ENCODE peak calls at places on chromosomes 6 and 20, in nine cellular contexts. One of them, this sample, is unnamed.

GRCh38 chr6:136347847-136348246 is 58.2 kb upstream of the BCLAF1 start:
- DNase-seq in T-helper 17 cell: no peak
- DNase-seq in neuronal stem cell: no peak
- DNase-seq in RPMI7951: peak; percentile 32
- DNase-seq in neural crest cell: no peak
- DNase-seq in heart left ventricle: no peak
- DNase-seq in T-helper 9 cell: no peak
- DNase-seq in activated T-cell treated with anti-CD3 and anti-CD28 coated beads, Interleukin-2, amount 50 U/mL, for 48 hours: no peak
- DNase-seq in GM03348: no peak
- DNase-seq in this sample: no peak

GRCh38 chr20:18727032-18727508 is 86.5 kb upstream of the SCP2D1 start:
- DNase-seq in neuronal stem cell: no peak
- DNase-seq in T-helper 9 cell: no peak
- DNase-seq in T-helper 17 cell: no peak
- DNase-seq in activated T-cell treated with anti-CD3 and anti-CD28 coated beads, Interleukin-2, amount 50 U/mL, for 48 hours: no peak
- DNase-seq in GM03348: no peak
- DNase-seq in heart left ventricle: no peak
- DNase-seq in neural crest cell: no peak
- DNase-seq in RPMI7951: no peak
- DNase-seq in this sample: no peak

GRCh38 chr6:33297406-33297955 is 1.3 kb downstream of the RGL2 start:
- DNase-seq in RPMI7951: no peak
- DNase-seq in activated T-cell treated with anti-CD3 and anti-CD28 coated beads, Interleukin-2, amount 50 U/mL, for 48 hours: no peak
- DNase-seq in neural crest cell: no peak
- DNase-seq in GM03348: no peak
- DNase-seq in neuronal stem cell: no peak
- DNase-seq in T-helper 9 cell: no peak
- DNase-seq in heart left ventricle: no peak
- DNase-seq in T-helper 17 cell: no peak
- DNase-seq in this sample: no peak

GRCh38 chr6:17703256-17703694 is 3.5 kb downstream of the NUP153 start:
- DNase-seq in neuronal stem cell: no peak
- DNase-seq in heart left ventricle: peak; percentile 9
- DNase-seq in RPMI7951: peak; percentile 74
- DNase-seq in T-helper 17 cell: no peak
- DNase-seq in activated T-cell treated with anti-CD3 and anti-CD28 coated beads, Interleukin-2, amount 50 U/mL, for 48 hours: no peak
- DNase-seq in GM03348: peak; percentile 71
- DNase-seq in T-helper 9 cell: no peak
- DNase-seq in neural crest cell: no peak
- DNase-seq in this sample: no peak

GRCh38 chr20:33433465-33433864 is 10.1 kb downstream of the SNTA1 start:
- DNase-seq in GM03348: peak; percentile 49
- DNase-seq in activated T-cell treated with anti-CD3 and anti-CD28 coated beads, Interleukin-2, amount 50 U/mL, for 48 hours: no peak
- DNase-seq in RPMI7951: peak; percentile 82
- DNase-seq in heart left ventricle: peak; percentile 76
- DNase-seq in T-helper 9 cell: no peak
- DNase-seq in T-helper 17 cell: no peak
- DNase-seq in neural crest cell: no peak
- DNase-seq in neuronal stem cell: no peak
- DNase-seq in this sample: no peak

GRCh38 chr6:1821188-1822183 is 211.8 kb downstream of the FOXC1 start:
- DNase-seq in RPMI7951: peak; percentile 68
- DNase-seq in activated T-cell treated with anti-CD3 and anti-CD28 coated beads, Interleukin-2, amount 50 U/mL, for 48 hours: no peak
- DNase-seq in neuronal stem cell: no peak
- DNase-seq in heart left ventricle: peak; percentile 30
- DNase-seq in neural crest cell: peak; percentile 23
- DNase-seq in T-helper 17 cell: no peak
- DNase-seq in T-helper 9 cell: no peak
- DNase-seq in GM03348: peak; percentile 72
- DNase-seq in this sample: no peak

GRCh38 chr6:42431877-42432276 is 19.8 kb downstream of the TRERF1 start:
- DNase-seq in activated T-cell treated with anti-CD3 and anti-CD28 coated beads, Interleukin-2, amount 50 U/mL, for 48 hours: no peak
- DNase-seq in heart left ventricle: no peak
- DNase-seq in GM03348: no peak
- DNase-seq in T-helper 17 cell: no peak
- DNase-seq in neuronal stem cell: no peak
- DNase-seq in neural crest cell: no peak
- DNase-seq in T-helper 9 cell: no peak
- DNase-seq in RPMI7951: no peak
- DNase-seq in this sample: no peak

GRCh38 chr6:104118274-104118673 is 741.4 kb downstream of the HACE1 start:
- DNase-seq in neural crest cell: no peak
- DNase-seq in GM03348: peak; percentile 2
- DNase-seq in activated T-cell treated with anti-CD3 and anti-CD28 coated beads, Interleukin-2, amount 50 U/mL, for 48 hours: no peak
- DNase-seq in heart left ventricle: no peak
- DNase-seq in RPMI7951: no peak
- DNase-seq in T-helper 9 cell: no peak
- DNase-seq in T-helper 17 cell: no peak
- DNase-seq in neuronal stem cell: no peak
- DNase-seq in this sample: no peak

GRCh38 chr20:57076951-57077350 is 189.5 kb downstream of the BMP7 start:
- DNase-seq in T-helper 17 cell: no peak
- DNase-seq in neural crest cell: no peak
- DNase-seq in T-helper 9 cell: no peak
- DNase-seq in neuronal stem cell: no peak
- DNase-seq in RPMI7951: peak; percentile 100
- DNase-seq in GM03348: no peak
- DNase-seq in heart left ventricle: no peak
- DNase-seq in activated T-cell treated with anti-CD3 and anti-CD28 coated beads, Interleukin-2, amount 50 U/mL, for 48 hours: no peak
- DNase-seq in this sample: no peak

GRCh38 chr6:132365319-132365907 is 35.9 kb downstream of the MOXD1 start:
- DNase-seq in neural crest cell: no peak
- DNase-seq in RPMI7951: peak; percentile 49
- DNase-seq in T-helper 17 cell: no peak
- DNase-seq in T-helper 9 cell: no peak
- DNase-seq in heart left ventricle: no peak
- DNase-seq in activated T-cell treated with anti-CD3 and anti-CD28 coated beads, Interleukin-2, amount 50 U/mL, for 48 hours: no peak
- DNase-seq in neuronal stem cell: peak; percentile 51
- DNase-seq in GM03348: no peak
- DNase-seq in this sample: no peak

GRCh38 chr6:134714679-134715078 is 235.2 kb downstream of the ALDH8A1 start:
- DNase-seq in neural crest cell: no peak
- DNase-seq in T-helper 9 cell: no peak
- DNase-seq in T-helper 17 cell: no peak
- DNase-seq in GM03348: no peak
- DNase-seq in neuronal stem cell: no peak
- DNase-seq in heart left ventricle: no peak
- DNase-seq in activated T-cell treated with anti-CD3 and anti-CD28 coated beads, Interleukin-2, amount 50 U/mL, for 48 hours: no peak
- DNase-seq in RPMI7951: peak; percentile 89
- DNase-seq in this sample: no peak

GRCh38 chr6:109006818-109007217 is 87.8 kb downstream of the SESN1 start:
- DNase-seq in T-helper 17 cell: no peak
- DNase-seq in activated T-cell treated with anti-CD3 and anti-CD28 coated beads, Interleukin-2, amount 50 U/mL, for 48 hours: no peak
- DNase-seq in RPMI7951: no peak
- DNase-seq in neural crest cell: no peak
- DNase-seq in heart left ventricle: no peak
- DNase-seq in GM03348: no peak
- DNase-seq in T-helper 9 cell: no peak
- DNase-seq in neuronal stem cell: no peak
- DNase-seq in this sample: no peak

GRCh38 chr6:113927001-113927400 is 43.9 kb downstream of the HDAC2 start:
- DNase-seq in GM03348: no peak
- DNase-seq in neuronal stem cell: no peak
- DNase-seq in RPMI7951: no peak
- DNase-seq in activated T-cell treated with anti-CD3 and anti-CD28 coated beads, Interleukin-2, amount 50 U/mL, for 48 hours: no peak
- DNase-seq in heart left ventricle: no peak
- DNase-seq in T-helper 9 cell: no peak
- DNase-seq in T-helper 17 cell: no peak
- DNase-seq in neural crest cell: no peak
- DNase-seq in this sample: no peak

GRCh38 chr20:36591854-36592641 is 13.5 kb upstream of the RAB5IF start:
- DNase-seq in GM03348: peak; percentile 68
- DNase-seq in heart left ventricle: no peak
- DNase-seq in T-helper 9 cell: peak; percentile 37
- DNase-seq in activated T-cell treated with anti-CD3 and anti-CD28 coated beads, Interleukin-2, amount 50 U/mL, for 48 hours: peak; percentile 58
- DNase-seq in neural crest cell: no peak
- DNase-seq in T-helper 17 cell: peak; percentile 28
- DNase-seq in neuronal stem cell: no peak
- DNase-seq in RPMI7951: peak; percentile 68
- DNase-seq in this sample: no peak

GRCh38 chr6:15987569-15987968 is 141.3 kb upstream of the MYLIP start:
- DNase-seq in activated T-cell treated with anti-CD3 and anti-CD28 coated beads, Interleukin-2, amount 50 U/mL, for 48 hours: no peak
- DNase-seq in neural crest cell: peak; percentile 14
- DNase-seq in neuronal stem cell: no peak
- DNase-seq in heart left ventricle: no peak
- DNase-seq in T-helper 9 cell: no peak
- DNase-seq in GM03348: no peak
- DNase-seq in RPMI7951: peak; percentile 68
- DNase-seq in T-helper 17 cell: no peak
- DNase-seq in this sample: no peak

GRCh38 chr6:134004714-134005113 is 47.7 kb downstream of the SLC2A12 start:
- DNase-seq in activated T-cell treated with anti-CD3 and anti-CD28 coated beads, Interleukin-2, amount 50 U/mL, for 48 hours: no peak
- DNase-seq in neuronal stem cell: no peak
- DNase-seq in GM03348: no peak
- DNase-seq in heart left ventricle: no peak
- DNase-seq in RPMI7951: no peak
- DNase-seq in neural crest cell: no peak
- DNase-seq in T-helper 17 cell: no peak
- DNase-seq in T-helper 9 cell: no peak
- DNase-seq in this sample: no peak

GRCh38 chr6:99592900-99593299 is 13.7 kb upstream of the PRDM13 start:
- DNase-seq in RPMI7951: no peak
- DNase-seq in activated T-cell treated with anti-CD3 and anti-CD28 coated beads, Interleukin-2, amount 50 U/mL, for 48 hours: no peak
- DNase-seq in neural crest cell: no peak
- DNase-seq in heart left ventricle: no peak
- DNase-seq in T-helper 9 cell: no peak
- DNase-seq in GM03348: peak; percentile 59
- DNase-seq in neuronal stem cell: no peak
- DNase-seq in T-helper 17 cell: no peak
- DNase-seq in this sample: no peak

GRCh38 chr6:111872521-111873177 is 603 bp downstream of the FYN start:
- DNase-seq in neural crest cell: peak; percentile 37
- DNase-seq in T-helper 9 cell: peak; percentile 62
- DNase-seq in activated T-cell treated with anti-CD3 and anti-CD28 coated beads, Interleukin-2, amount 50 U/mL, for 48 hours: peak; percentile 72
- DNase-seq in heart left ventricle: peak; percentile 43
- DNase-seq in T-helper 17 cell: peak; percentile 51
- DNase-seq in RPMI7951: no peak
- DNase-seq in GM03348: peak; percentile 68
- DNase-seq in neuronal stem cell: peak; percentile 49
- DNase-seq in this sample: peak; percentile 57

GRCh38 chr6:160088069-160088773 is 33.4 kb upstream of the SLC22A1 start:
- DNase-seq in T-helper 9 cell: no peak
- DNase-seq in neuronal stem cell: peak; percentile 23
- DNase-seq in heart left ventricle: peak; percentile 44
- DNase-seq in T-helper 17 cell: no peak
- DNase-seq in RPMI7951: peak; percentile 67
- DNase-seq in GM03348: peak; percentile 95
- DNase-seq in activated T-cell treated with anti-CD3 and anti-CD28 coated beads, Interleukin-2, amount 50 U/mL, for 48 hours: no peak
- DNase-seq in neural crest cell: peak; percentile 46
- DNase-seq in this sample: no peak

GRCh38 chr6:43964659-43965570 is 162.3 kb downstream of the MRPL14 start:
- DNase-seq in neuronal stem cell: no peak
- DNase-seq in heart left ventricle: peak; percentile 4
- DNase-seq in T-helper 9 cell: no peak
- DNase-seq in neural crest cell: no peak
- DNase-seq in RPMI7951: no peak
- DNase-seq in GM03348: no peak
- DNase-seq in activated T-cell treated with anti-CD3 and anti-CD28 coated beads, Interleukin-2, amount 50 U/mL, for 48 hours: peak; percentile 8
- DNase-seq in T-helper 17 cell: no peak
- DNase-seq in this sample: no peak

GRCh38 chr6:147384029-147384428 is 124.5 kb upstream of the SAMD5 start:
- DNase-seq in T-helper 9 cell: no peak
- DNase-seq in RPMI7951: no peak
- DNase-seq in activated T-cell treated with anti-CD3 and anti-CD28 coated beads, Interleukin-2, amount 50 U/mL, for 48 hours: no peak
- DNase-seq in heart left ventricle: no peak
- DNase-seq in neuronal stem cell: no peak
- DNase-seq in neural crest cell: no peak
- DNase-seq in GM03348: no peak
- DNase-seq in T-helper 17 cell: no peak
- DNase-seq in this sample: no peak

GRCh38 chr6:29649701-29650673 is 6.9 kb upstream of the MOG start:
- DNase-seq in neuronal stem cell: peak; percentile 98
- DNase-seq in T-helper 17 cell: peak; percentile 96
- DNase-seq in heart left ventricle: peak; percentile 98
- DNase-seq in T-helper 9 cell: peak; percentile 99
- DNase-seq in activated T-cell treated with anti-CD3 and anti-CD28 coated beads, Interleukin-2, amount 50 U/mL, for 48 hours: peak; percentile 97
- DNase-seq in neural crest cell: peak; percentile 99
- DNase-seq in GM03348: peak; percentile 96
- DNase-seq in RPMI7951: peak; percentile 93
- DNase-seq in this sample: peak; percentile 97

GRCh38 chr6:21504790-21505189 is 88.8 kb upstream of the SOX4 start:
- DNase-seq in heart left ventricle: no peak
- DNase-seq in neuronal stem cell: no peak
- DNase-seq in GM03348: no peak
- DNase-seq in T-helper 17 cell: no peak
- DNase-seq in activated T-cell treated with anti-CD3 and anti-CD28 coated beads, Interleukin-2, amount 50 U/mL, for 48 hours: no peak
- DNase-seq in RPMI7951: no peak
- DNase-seq in neural crest cell: no peak
- DNase-seq in T-helper 9 cell: no peak
- DNase-seq in this sample: no peak

GRCh38 chr6:79040083-79040482 is 38.0 kb downstream of the PHIP start:
- DNase-seq in heart left ventricle: no peak
- DNase-seq in T-helper 17 cell: no peak
- DNase-seq in activated T-cell treated with anti-CD3 and anti-CD28 coated beads, Interleukin-2, amount 50 U/mL, for 48 hours: no peak
- DNase-seq in neural crest cell: no peak
- DNase-seq in RPMI7951: no peak
- DNase-seq in T-helper 9 cell: no peak
- DNase-seq in GM03348: no peak
- DNase-seq in neuronal stem cell: no peak
- DNase-seq in this sample: no peak

GRCh38 chr6:7769702-7770101 is 43.8 kb downstream of the BMP6 start:
- DNase-seq in RPMI7951: peak; percentile 3
- DNase-seq in activated T-cell treated with anti-CD3 and anti-CD28 coated beads, Interleukin-2, amount 50 U/mL, for 48 hours: no peak
- DNase-seq in T-helper 9 cell: no peak
- DNase-seq in heart left ventricle: no peak
- DNase-seq in GM03348: peak; percentile 38
- DNase-seq in T-helper 17 cell: no peak
- DNase-seq in neural crest cell: no peak
- DNase-seq in neuronal stem cell: no peak
- DNase-seq in this sample: no peak

GRCh38 chr6:74585779-74586178 is 620.1 kb downstream of the COL12A1 start:
- DNase-seq in neuronal stem cell: no peak
- DNase-seq in heart left ventricle: no peak
- DNase-seq in GM03348: no peak
- DNase-seq in T-helper 17 cell: no peak
- DNase-seq in activated T-cell treated with anti-CD3 and anti-CD28 coated beads, Interleukin-2, amount 50 U/mL, for 48 hours: no peak
- DNase-seq in neural crest cell: no peak
- DNase-seq in T-helper 9 cell: no peak
- DNase-seq in RPMI7951: peak; percentile 41
- DNase-seq in this sample: no peak

GRCh38 chr20:63136296-63136695 is 79.6 kb downstream of the YTHDF1 start:
- DNase-seq in T-helper 9 cell: no peak
- DNase-seq in RPMI7951: no peak
- DNase-seq in neural crest cell: no peak
- DNase-seq in neuronal stem cell: no peak
- DNase-seq in GM03348: no peak
- DNase-seq in activated T-cell treated with anti-CD3 and anti-CD28 coated beads, Interleukin-2, amount 50 U/mL, for 48 hours: no peak
- DNase-seq in T-helper 17 cell: no peak
- DNase-seq in heart left ventricle: no peak
- DNase-seq in this sample: no peak

GRCh38 chr20:47727170-47727880 is 58.0 kb downstream of the SULF2 start:
- DNase-seq in T-helper 9 cell: peak; percentile 49
- DNase-seq in GM03348: no peak
- DNase-seq in activated T-cell treated with anti-CD3 and anti-CD28 coated beads, Interleukin-2, amount 50 U/mL, for 48 hours: peak; percentile 81
- DNase-seq in neural crest cell: no peak
- DNase-seq in neuronal stem cell: no peak
- DNase-seq in T-helper 17 cell: peak; percentile 42
- DNase-seq in heart left ventricle: no peak
- DNase-seq in RPMI7951: peak; percentile 54
- DNase-seq in this sample: peak; percentile 17

GRCh38 chr6:44668976-44669934 is 281.7 kb downstream of the CDC5L start:
- DNase-seq in T-helper 17 cell: no peak
- DNase-seq in heart left ventricle: no peak
- DNase-seq in neural crest cell: no peak
- DNase-seq in neuronal stem cell: no peak
- DNase-seq in activated T-cell treated with anti-CD3 and anti-CD28 coated beads, Interleukin-2, amount 50 U/mL, for 48 hours: no peak
- DNase-seq in T-helper 9 cell: no peak
- DNase-seq in RPMI7951: no peak
- DNase-seq in GM03348: no peak
- DNase-seq in this sample: no peak

GRCh38 chr6:146883640-146884531 is 285.1 kb downstream of the ADGB start:
- DNase-seq in heart left ventricle: no peak
- DNase-seq in T-helper 9 cell: no peak
- DNase-seq in neuronal stem cell: no peak
- DNase-seq in GM03348: no peak
- DNase-seq in RPMI7951: no peak
- DNase-seq in T-helper 17 cell: no peak
- DNase-seq in activated T-cell treated with anti-CD3 and anti-CD28 coated beads, Interleukin-2, amount 50 U/mL, for 48 hours: no peak
- DNase-seq in neural crest cell: no peak
- DNase-seq in this sample: no peak

GRCh38 chr6:24313477-24314141 is 44.2 kb downstream of the DCDC2 start:
- DNase-seq in T-helper 9 cell: no peak
- DNase-seq in heart left ventricle: no peak
- DNase-seq in T-helper 17 cell: no peak
- DNase-seq in activated T-cell treated with anti-CD3 and anti-CD28 coated beads, Interleukin-2, amount 50 U/mL, for 48 hours: no peak
- DNase-seq in neural crest cell: no peak
- DNase-seq in neuronal stem cell: no peak
- DNase-seq in GM03348: peak; percentile 24
- DNase-seq in RPMI7951: peak; percentile 78
- DNase-seq in this sample: no peak

This sample was measured in activated CD8-positive, alpha-beta memory T cell treated with anti-CD3 and anti-CD28 coated beads for 4 hours.